ENCODE peak calls at places on chromosomes 16 and 17, in four cellular contexts. U, S, H and B are unnamed samples.

GRCh38 chr16:57994778-57995177 is 5.7 kb downstream of the ZNF319 start:
- DNase-seq in H (peak; percentile 42), U (no peak), S (peak; percentile 66), B (no peak)

GRCh38 chr16:83689385-83689831 is 118.4 kb upstream of the HSBP1 start:
- DNase-seq in S (no peak), U (peak; percentile 9), H (no peak), B (no peak)

GRCh38 chr16:2817496-2818277 is 650 bp downstream of the PRSS21 start:
- DNase-seq in H (no peak), U (no peak), S (no peak), B (no peak)

GRCh38 chr17:27424516-27424915 is 31.7 kb upstream of the KSR1 start:
- DNase-seq in H (no peak), U (no peak), S (no peak), B (no peak)

GRCh38 chr16:31363721-31364120 is 8.7 kb downstream of the ITGAX start:
- DNase-seq in U (no peak), H (no peak), S (no peak), B (no peak)

GRCh38 chr17:29014716-29015115 is 8.9 kb upstream of the SEZ6 start:
- DNase-seq in U (no peak), H (no peak), S (no peak), B (no peak)

GRCh38 chr16:6600167-6600566 is 732.5 kb upstream of the RBFOX1 start:
- DNase-seq in U (no peak), H (no peak), S (no peak), B (no peak)

GRCh38 chr17:74362811-74363498 is 1.3 kb upstream of the BTBD17 start:
- DNase-seq in U (no peak), S (no peak), H (no peak), B (no peak)

GRCh38 chr16:79601092-79601977 is 798 bp upstream of the MAF start:
- DNase-seq in S (peak; percentile 67), H (no peak), U (no peak), B (no peak)

GRCh38 chr16:66211651-66212050 is 154.8 kb upstream of the CDH5 start:
- DNase-seq in H (no peak), S (no peak), U (no peak), B (no peak)

GRCh38 chr17:58352018-58352842 is at the start of gene SUPT4H1:
- DNase-seq in U (peak; percentile 92), S (peak; percentile 90), H (peak; percentile 79), B (peak; percentile 72)

GRCh38 chr17:61387511-61388305 is 11.9 kb upstream of the TBX2 start:
- DNase-seq in U (no peak), S (no peak), H (no peak), B (no peak)

GRCh38 chr17:27810211-27810901 is 10.0 kb upstream of the NOS2 start:
- DNase-seq in U (peak; percentile 62), H (no peak), S (no peak), B (no peak)

GRCh38 chr17:16091773-16092172 is 92.1 kb downstream of the TTC19 start:
- DNase-seq in H (no peak), S (no peak), U (no peak), B (no peak)

GRCh38 chr16:65343556-65343955 is 221.7 kb upstream of the CDH11 start:
- DNase-seq in S (no peak), U (no peak), H (no peak), B (no peak)

GRCh38 chr17:77721823-77722160 is 236.7 kb upstream of the TNRC6C start:
- DNase-seq in H (no peak), S (no peak), U (no peak), B (no peak)

GRCh38 chr17:34562387-34562786 is 17.0 kb upstream of the TMEM132E start:
- DNase-seq in S (no peak), U (no peak), H (no peak), B (no peak)

GRCh38 chr17:58786586-58787295 is 31.1 kb downstream of the PPM1E start:
- DNase-seq in U (no peak), S (no peak), H (no peak), B (no peak)

GRCh38 chr17:80908776-80909175 is 82.9 kb upstream of the CHMP6 start:
- DNase-seq in H (no peak), S (peak; percentile 12), U (no peak), B (no peak)

GRCh38 chr17:53655591-53655990 is 167.1 kb upstream of the KIF2B start:
- DNase-seq in U (no peak), S (no peak), H (no peak), B (no peak)

GRCh38 chr17:48025904-48026502 is 11.6 kb downstream of the COPZ2 start:
- DNase-seq in U (no peak), H (no peak), S (no peak), B (no peak)

GRCh38 chr17:32783602-32784001 is 93.3 kb downstream of the MYO1D start:
- DNase-seq in H (no peak), U (no peak), S (no peak), B (peak; percentile 5)

GRCh38 chr17:42680331-42680808 is 1.3 kb downstream of the CCR10 start:
- DNase-seq in H (no peak), U (no peak), S (no peak), B (peak; percentile 18)

GRCh38 chr17:66829883-66830282 is 5.0 kb upstream of the CACNG5 start:
- DNase-seq in H (peak; percentile 92), S (no peak), U (no peak), B (no peak)

GRCh38 chr16:83744521-83744981 is 63.2 kb upstream of the HSBP1 start:
- DNase-seq in H (no peak), S (peak; percentile 51), U (no peak), B (no peak)

GRCh38 chr17:63974594-63975192 is 2.0 kb upstream of the SCN4A start:
- DNase-seq in U (no peak), S (no peak), H (no peak), B (no peak)

GRCh38 chr16:54632821-54633220 is 297.8 kb upstream of the IRX5 start:
- DNase-seq in H (no peak), S (no peak), U (no peak), B (no peak)